ENCODE peak calls at places on chromosomes 4 and X, in ten cellular contexts. F is CD4-positive, alpha-beta T cell; K is cardiac fibroblast; X is stomach; V is lower lobe of right lung; C is H9; T is lower leg skin; Q is fibroblast of pulmonary artery; A is pancreas; U is mesothelial cell of epicardium. I is an unnamed sample.

GRCh38 chr4:183142566-183143545 is 43.8 kb downstream of the WWC2 start:
- DNase-seq in K (peak; percentile 79), T (peak; percentile 87), C (no peak), V (no peak), A (peak; percentile 74), F (no peak), X (peak; percentile 88), Q (peak; percentile 65), U (no peak), I (no peak)

GRCh38 chr4:28443786-28444412 is 1583.3 kb downstream of the STIM2 start:
- DNase-seq in F (no peak), U (no peak), K (peak; percentile 28), C (peak; percentile 65), T (no peak), X (no peak), A (peak; percentile 74), Q (no peak), V (no peak), I (no peak)

GRCh38 chrX:122945328-122945727 is 238.8 kb upstream of the GRIA3 start:
- DNase-seq in V (no peak), K (no peak), F (no peak), A (no peak), U (no peak), X (no peak), Q (no peak), T (no peak), C (no peak), I (no peak)

GRCh38 chrX:46588263-46588662 is 14.7 kb downstream of the CHST7 start:
- DNase-seq in A (no peak), X (no peak), F (peak; percentile 35), U (no peak), K (peak; percentile 86), T (no peak), C (peak; percentile 61), Q (peak; percentile 81), V (no peak), I (no peak)

GRCh38 chr4:174716986-174717770 is 111.9 kb downstream of the GLRA3 start:
- DNase-seq in K (no peak), Q (no peak), X (no peak), C (no peak), T (no peak), V (no peak), F (no peak), U (no peak), A (no peak), I (no peak)

GRCh38 chrX:39725928-39726619 is 371.7 kb downstream of the BCOR start:
- DNase-seq in T (peak; percentile 76), X (no peak), U (no peak), V (no peak), C (no peak), K (peak; percentile 85), A (no peak), Q (peak; percentile 93), F (no peak), I (no peak)

GRCh38 chrX:39903937-39904336 is 193.8 kb downstream of the BCOR start:
- DNase-seq in U (no peak), K (peak; percentile 61), F (no peak), X (no peak), C (no peak), V (no peak), Q (peak; percentile 28), A (no peak), T (no peak), I (no peak)

GRCh38 chr4:39335566-39335965 is 30.6 kb downstream of the RFC1 start:
- DNase-seq in C (no peak), A (no peak), K (no peak), V (no peak), Q (no peak), X (no peak), F (no peak), U (no peak), T (no peak), I (no peak)

GRCh38 chrX:130024127-130024526 is 41.7 kb downstream of the BCORL1 start:
- DNase-seq in T (peak; percentile 95), A (peak; percentile 64), F (peak; percentile 76), C (peak; percentile 91), Q (peak; percentile 70), V (peak; percentile 87), U (no peak), K (peak; percentile 74), X (peak; percentile 75), I (peak; percentile 68)

GRCh38 chrX:133350751-133351150 is 64.5 kb downstream of the GPC4 start:
- DNase-seq in A (no peak), F (no peak), Q (peak; percentile 34), X (peak; percentile 37), K (peak; percentile 2), V (peak; percentile 45), T (peak; percentile 87), C (no peak), U (peak; percentile 55), I (no peak)

GRCh38 chrX:49073641-49074575 is at the start of gene PRAF2:
- DNase-seq in V (peak; percentile 96), C (peak; percentile 89), A (peak; percentile 89), K (peak; percentile 91), T (peak; percentile 97), Q (peak; percentile 91), F (peak; percentile 86), X (peak; percentile 93), U (peak; percentile 79), I (peak; percentile 69)
- TF ChIP-seq CTCF in V (no peak), C (no peak), A (no peak), K (no peak), T (no peak), Q (no peak), F (no peak), X (no peak), U (no peak), I (no peak)

GRCh38 chr4:8615366-8615765 is 22.8 kb downstream of the CPZ start:
- DNase-seq in C (no peak), U (no peak), Q (no peak), V (no peak), F (no peak), T (no peak), X (no peak), A (no peak), K (no peak), I (no peak)

GRCh38 chr4:8613421-8614364 is 21.1 kb downstream of the CPZ start:
- DNase-seq in A (no peak), F (no peak), V (no peak), K (no peak), T (no peak), C (no peak), X (no peak), Q (no peak), U (no peak), I (no peak)

GRCh38 chr4:8610858-8611610 is 18.5 kb downstream of the CPZ start:
- DNase-seq in C (no peak), T (no peak), A (no peak), Q (no peak), V (no peak), U (no peak), X (no peak), K (no peak), F (no peak), I (no peak)

GRCh38 chr4:8614365-8615193 is 22.0 kb downstream of the CPZ start:
- DNase-seq in C (no peak), T (no peak), K (no peak), Q (no peak), A (no peak), F (no peak), X (no peak), U (no peak), V (no peak), I (no peak)

GRCh38 chr4:8612646-8613045 is 20.1 kb downstream of the CPZ start:
- DNase-seq in Q (no peak), U (no peak), C (no peak), F (no peak), T (no peak), X (no peak), K (no peak), A (no peak), V (no peak), I (no peak)
- TF ChIP-seq CTCF in Q (no peak), U (no peak), C (no peak), F (no peak), T (no peak), X (no peak), K (no peak), A (no peak), V (no peak), I (no peak)

DNA sequence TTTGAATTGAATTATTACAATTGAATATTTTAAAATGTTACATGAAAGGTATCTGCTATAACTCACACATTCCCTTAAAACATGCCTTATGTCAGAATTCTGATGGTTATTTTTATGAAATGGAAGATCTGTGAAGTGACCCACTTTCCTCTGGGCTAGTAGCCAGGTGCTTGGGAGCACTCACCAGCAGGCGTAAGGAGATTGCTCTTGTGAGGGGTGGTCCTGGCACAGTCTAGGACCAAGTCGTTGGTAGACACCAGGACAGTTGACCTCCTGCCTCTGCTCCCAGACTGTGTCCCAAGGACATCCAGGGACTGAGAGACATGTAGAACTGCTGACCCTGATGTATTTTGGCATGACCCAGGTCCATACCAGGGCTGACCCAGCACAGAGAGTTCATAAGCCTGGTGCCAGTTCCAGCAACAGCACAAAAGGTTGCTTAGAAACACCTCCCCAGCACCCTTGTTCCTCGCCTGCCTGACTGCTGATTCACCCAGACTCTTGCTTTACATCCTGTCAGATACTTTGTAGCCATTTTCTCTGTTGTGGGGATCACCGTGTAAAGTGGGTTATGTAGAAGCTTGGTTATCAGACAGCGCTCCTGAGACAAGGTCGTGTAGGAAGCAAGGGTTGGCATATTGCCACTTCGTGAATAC is 48.5 kb downstream of the NELFA start:
- DNase-seq in V (no peak), X (no peak), T (no peak), C (no peak), U (no peak), F (no peak), Q (peak; percentile 41), K (peak; percentile 63), A (no peak), I (no peak)
- TF ChIP-seq CTCF in V (no peak), X (no peak), T (no peak), C (no peak), U (no peak), F (no peak), Q (no peak), K (no peak), A (no peak), I (no peak)

GRCh38 chr4:166655705-166656104 is 578.6 kb downstream of the SPOCK3 start:
- DNase-seq in T (no peak), X (no peak), F (no peak), C (no peak), K (no peak), Q (no peak), A (no peak), V (no peak), U (no peak), I (no peak)

GRCh38 chr4:166658585-166658984 is 575.7 kb downstream of the SPOCK3 start:
- DNase-seq in F (no peak), Q (no peak), U (no peak), V (no peak), X (no peak), K (no peak), T (no peak), A (no peak), C (no peak), I (no peak)

GRCh38 chr4:166662266-166662843 is 571.9 kb downstream of the SPOCK3 start:
- DNase-seq in C (no peak), X (no peak), T (no peak), F (no peak), K (no peak), Q (no peak), A (no peak), V (no peak), U (no peak), I (no peak)

GRCh38 chr4:166655231-166655630 is 579.1 kb downstream of the SPOCK3 start:
- DNase-seq in F (no peak), K (no peak), T (no peak), A (no peak), U (no peak), X (no peak), Q (no peak), C (no peak), V (no peak), I (no peak)

GRCh38 chr4:166657261-166657660 is 577.0 kb downstream of the SPOCK3 start:
- DNase-seq in A (no peak), Q (peak; percentile 52), X (no peak), V (no peak), C (no peak), U (no peak), F (no peak), T (no peak), K (peak; percentile 16), I (no peak)
- TF ChIP-seq CTCF in A (no peak), Q (no peak), X (no peak), V (no peak), C (no peak), U (no peak), F (no peak), T (no peak), K (no peak), I (no peak)

I was measured in natural killer cell.